ENCODE peak calls at places on chromosome 12, in seven cellular contexts. One of them, this sample, is unnamed.

GRCh38 chr12:130281157-130281799 is 56.4 kb upstream of the PIWIL1 start:
- DNase-seq in H9: peak
- DNase-seq in IMR-90: no peak
- DNase-seq in trophoblast cell: no peak
- DNase-seq in mesenchymal stem cell: no peak
- DNase-seq in H1: peak
- DNase-seq in neuronal stem cell: peak
- DNase-seq in this sample: peak

GRCh38 chr12:69999561-69999960 is 174.5 kb downstream of the MYRFL start:
- DNase-seq in H1: no peak
- DNase-seq in trophoblast cell: no peak
- DNase-seq in mesenchymal stem cell: no peak
- DNase-seq in IMR-90: no peak
- DNase-seq in neuronal stem cell: no peak
- DNase-seq in H9: no peak
- DNase-seq in this sample: no peak

GRCh38 chr12:52316701-52317100 is 4.5 kb downstream of the KRT83 start:
- DNase-seq in H9: no peak
- DNase-seq in trophoblast cell: no peak
- DNase-seq in IMR-90: no peak
- DNase-seq in neuronal stem cell: no peak
- DNase-seq in H1: no peak
- DNase-seq in mesenchymal stem cell: no peak
- DNase-seq in this sample: no peak

GRCh38 chr12:7376196-7376595 is 67.8 kb downstream of the CD163L1 start:
- DNase-seq in H1: no peak
- DNase-seq in IMR-90: peak
- DNase-seq in H9: no peak
- DNase-seq in neuronal stem cell: no peak
- DNase-seq in trophoblast cell: no peak
- DNase-seq in mesenchymal stem cell: peak
- DNase-seq in this sample: no peak

GRCh38 chr12:57521475-57522018 is 1.1 kb upstream of the MBD6 start:
- DNase-seq in H1: peak
- DNase-seq in trophoblast cell: no peak
- DNase-seq in H9: peak
- DNase-seq in neuronal stem cell: peak
- DNase-seq in IMR-90: peak
- DNase-seq in mesenchymal stem cell: peak
- DNase-seq in this sample: peak

GRCh38 chr12:288687-289086 is 26.1 kb upstream of the SLC6A13 start:
- DNase-seq in IMR-90: peak
- DNase-seq in neuronal stem cell: no peak
- DNase-seq in H9: no peak
- DNase-seq in mesenchymal stem cell: peak
- DNase-seq in trophoblast cell: no peak
- DNase-seq in H1: no peak
- DNase-seq in this sample: no peak

GRCh38 chr12:26614217-26614616 is 218.8 kb downstream of the ITPR2 start:
- DNase-seq in H1: peak
- DNase-seq in H9: peak
- DNase-seq in mesenchymal stem cell: peak
- DNase-seq in trophoblast cell: no peak
- DNase-seq in IMR-90: peak
- DNase-seq in neuronal stem cell: peak
- DNase-seq in this sample: peak

GRCh38 chr12:32997471-32997870 is 100.9 kb upstream of the PKP2 start:
- DNase-seq in H1: no peak
- DNase-seq in mesenchymal stem cell: no peak
- DNase-seq in neuronal stem cell: no peak
- DNase-seq in IMR-90: no peak
- DNase-seq in H9: peak
- DNase-seq in trophoblast cell: peak
- DNase-seq in this sample: peak

GRCh38 chr12:121568503-121568902 is 12.3 kb downstream of the KDM2B start:
- DNase-seq in H1: no peak
- DNase-seq in mesenchymal stem cell: no peak
- DNase-seq in neuronal stem cell: no peak
- DNase-seq in trophoblast cell: no peak
- DNase-seq in H9: no peak
- DNase-seq in IMR-90: no peak
- DNase-seq in this sample: no peak

GRCh38 chr12:114555451-114555850 is 128.5 kb downstream of the TBX3 start:
- DNase-seq in mesenchymal stem cell: no peak
- DNase-seq in trophoblast cell: peak
- DNase-seq in neuronal stem cell: no peak
- DNase-seq in IMR-90: no peak
- DNase-seq in H9: no peak
- DNase-seq in H1: no peak
- DNase-seq in this sample: no peak

GRCh38 chr12:95204141-95204866 is 13.0 kb downstream of the FGD6 start:
- DNase-seq in neuronal stem cell: no peak
- DNase-seq in IMR-90: peak
- DNase-seq in H1: peak
- DNase-seq in mesenchymal stem cell: peak
- DNase-seq in trophoblast cell: peak
- DNase-seq in H9: peak
- DNase-seq in this sample: peak

GRCh38 chr12:83823386-83824045 is 1089.1 kb downstream of the SLC6A15 start:
- DNase-seq in H1: peak
- DNase-seq in mesenchymal stem cell: peak
- DNase-seq in IMR-90: no peak
- DNase-seq in trophoblast cell: peak
- DNase-seq in H9: peak
- DNase-seq in neuronal stem cell: peak
- DNase-seq in this sample: peak

GRCh38 chr12:127381681-127382080 is 885.3 kb upstream of the TMEM132C start:
- DNase-seq in neuronal stem cell: no peak
- DNase-seq in H1: no peak
- DNase-seq in IMR-90: no peak
- DNase-seq in H9: no peak
- DNase-seq in trophoblast cell: no peak
- DNase-seq in mesenchymal stem cell: peak
- DNase-seq in this sample: no peak
- H3K23ac ChIP-seq in neuronal stem cell: no peak
- H3K23ac ChIP-seq in H1: no peak
- H3K23ac ChIP-seq in IMR-90: no peak
- H3K23ac ChIP-seq in H9: no peak
- H3K23ac ChIP-seq in trophoblast cell: no peak
- H3K23ac ChIP-seq in mesenchymal stem cell: no peak
- H3K23ac ChIP-seq in this sample: no peak

GRCh38 chr12:115730975-115731541 is 546.4 kb downstream of the MED13L start:
- DNase-seq in H1: no peak
- DNase-seq in neuronal stem cell: no peak
- DNase-seq in H9: no peak
- DNase-seq in IMR-90: no peak
- DNase-seq in trophoblast cell: no peak
- DNase-seq in mesenchymal stem cell: no peak
- DNase-seq in this sample: no peak
- H2BK120ac ChIP-seq in H1: no peak
- H2BK120ac ChIP-seq in neuronal stem cell: no peak
- H2BK120ac ChIP-seq in H9: no peak
- H2BK120ac ChIP-seq in IMR-90: no peak
- H2BK120ac ChIP-seq in trophoblast cell: no peak
- H2BK120ac ChIP-seq in mesenchymal stem cell: no peak
- H2BK120ac ChIP-seq in this sample: no peak

GRCh38 chr12:129028824-129029223 is 175.5 kb downstream of the GLT1D1 start:
- DNase-seq in H9: no peak
- DNase-seq in trophoblast cell: no peak
- DNase-seq in H1: no peak
- DNase-seq in IMR-90: no peak
- DNase-seq in neuronal stem cell: no peak
- DNase-seq in mesenchymal stem cell: no peak
- DNase-seq in this sample: no peak
- H3K23ac ChIP-seq in H9: no peak
- H3K23ac ChIP-seq in trophoblast cell: no peak
- H3K23ac ChIP-seq in H1: no peak
- H3K23ac ChIP-seq in IMR-90: no peak
- H3K23ac ChIP-seq in neuronal stem cell: no peak
- H3K23ac ChIP-seq in mesenchymal stem cell: no peak
- H3K23ac ChIP-seq in this sample: no peak

GRCh38 chr12:98645572-98646067 is 530 bp downstream of the APAF1 start:
- DNase-seq in mesenchymal stem cell: peak
- DNase-seq in IMR-90: no peak
- DNase-seq in trophoblast cell: peak
- DNase-seq in H1: no peak
- DNase-seq in neuronal stem cell: peak
- DNase-seq in H9: no peak
- DNase-seq in this sample: peak

GRCh38 chr12:98644712-98645571 is at the start of the genes APAF1 and IKBIP:
- DNase-seq in H9: peak
- DNase-seq in IMR-90: peak
- DNase-seq in H1: peak
- DNase-seq in trophoblast cell: peak
- DNase-seq in neuronal stem cell: peak
- DNase-seq in mesenchymal stem cell: peak
- DNase-seq in this sample: peak

GRCh38 chr12:98644433-98644711 is 216 bp downstream of the IKBIP start:
- DNase-seq in neuronal stem cell: no peak
- DNase-seq in H9: peak
- DNase-seq in H1: no peak
- DNase-seq in trophoblast cell: no peak
- DNase-seq in mesenchymal stem cell: no peak
- DNase-seq in IMR-90: no peak
- DNase-seq in this sample: no peak

GRCh38 chr12:98646165-98646764 is 1.2 kb downstream of the APAF1 start:
- DNase-seq in H1: no peak
- DNase-seq in IMR-90: peak
- DNase-seq in mesenchymal stem cell: peak
- DNase-seq in trophoblast cell: no peak
- DNase-seq in neuronal stem cell: no peak
- DNase-seq in H9: no peak
- DNase-seq in this sample: peak
- H2BK120ac ChIP-seq in H1: no peak
- H2BK120ac ChIP-seq in IMR-90: no peak
- H2BK120ac ChIP-seq in mesenchymal stem cell: no peak
- H2BK120ac ChIP-seq in trophoblast cell: no peak
- H2BK120ac ChIP-seq in neuronal stem cell: no peak
- H2BK120ac ChIP-seq in H9: no peak
- H2BK120ac ChIP-seq in this sample: no peak

GRCh38 chr12:122873540-122873939 is 22.4 kb downstream of the VPS37B start:
- DNase-seq in mesenchymal stem cell: no peak
- DNase-seq in trophoblast cell: no peak
- DNase-seq in H1: no peak
- DNase-seq in H9: no peak
- DNase-seq in neuronal stem cell: no peak
- DNase-seq in IMR-90: no peak
- DNase-seq in this sample: no peak
- H3K23ac ChIP-seq in mesenchymal stem cell: no peak
- H3K23ac ChIP-seq in trophoblast cell: no peak
- H3K23ac ChIP-seq in H1: no peak
- H3K23ac ChIP-seq in H9: no peak
- H3K23ac ChIP-seq in neuronal stem cell: no peak
- H3K23ac ChIP-seq in IMR-90: peak
- H3K23ac ChIP-seq in this sample: no peak

GRCh38 chr12:132257206-132257954 is 72.0 kb downstream of the GALNT9 start:
- DNase-seq in neuronal stem cell: no peak
- DNase-seq in H9: no peak
- DNase-seq in IMR-90: no peak
- DNase-seq in trophoblast cell: no peak
- DNase-seq in H1: no peak
- DNase-seq in mesenchymal stem cell: no peak
- DNase-seq in this sample: no peak

GRCh38 chr12:132255642-132256041 is 73.7 kb downstream of the GALNT9 start:
- DNase-seq in IMR-90: no peak
- DNase-seq in H9: no peak
- DNase-seq in H1: no peak
- DNase-seq in neuronal stem cell: no peak
- DNase-seq in trophoblast cell: no peak
- DNase-seq in mesenchymal stem cell: no peak
- DNase-seq in this sample: no peak

GRCh38 chr12:132257955-132258490 is 71.4 kb downstream of the GALNT9 start:
- DNase-seq in IMR-90: no peak
- DNase-seq in mesenchymal stem cell: no peak
- DNase-seq in trophoblast cell: no peak
- DNase-seq in neuronal stem cell: no peak
- DNase-seq in H1: no peak
- DNase-seq in H9: no peak
- DNase-seq in this sample: no peak

GRCh38 chr12:132258543-132258942 is 70.8 kb downstream of the GALNT9 start:
- DNase-seq in H9: no peak
- DNase-seq in neuronal stem cell: no peak
- DNase-seq in H1: no peak
- DNase-seq in trophoblast cell: no peak
- DNase-seq in mesenchymal stem cell: no peak
- DNase-seq in IMR-90: no peak
- DNase-seq in this sample: no peak

GRCh38 chr12:132256646-132257045 is 72.7 kb downstream of the GALNT9 start:
- DNase-seq in trophoblast cell: no peak
- DNase-seq in IMR-90: no peak
- DNase-seq in H9: no peak
- DNase-seq in mesenchymal stem cell: no peak
- DNase-seq in H1: no peak
- DNase-seq in neuronal stem cell: no peak
- DNase-seq in this sample: no peak
- H2BK120ac ChIP-seq in trophoblast cell: no peak
- H2BK120ac ChIP-seq in IMR-90: no peak
- H2BK120ac ChIP-seq in H9: no peak
- H2BK120ac ChIP-seq in mesenchymal stem cell: no peak
- H2BK120ac ChIP-seq in H1: no peak
- H2BK120ac ChIP-seq in neuronal stem cell: no peak
- H2BK120ac ChIP-seq in this sample: no peak

GRCh38 chr12:103887738-103888137 is 42.5 kb upstream of the HSP90B1 start:
- DNase-seq in IMR-90: peak
- DNase-seq in mesenchymal stem cell: no peak
- DNase-seq in H9: no peak
- DNase-seq in trophoblast cell: no peak
- DNase-seq in neuronal stem cell: no peak
- DNase-seq in H1: no peak
- DNase-seq in this sample: no peak
- H3K23ac ChIP-seq in IMR-90: no peak
- H3K23ac ChIP-seq in mesenchymal stem cell: no peak
- H3K23ac ChIP-seq in H9: no peak
- H3K23ac ChIP-seq in trophoblast cell: no peak
- H3K23ac ChIP-seq in neuronal stem cell: no peak
- H3K23ac ChIP-seq in H1: no peak
- H3K23ac ChIP-seq in this sample: no peak

DNA sequence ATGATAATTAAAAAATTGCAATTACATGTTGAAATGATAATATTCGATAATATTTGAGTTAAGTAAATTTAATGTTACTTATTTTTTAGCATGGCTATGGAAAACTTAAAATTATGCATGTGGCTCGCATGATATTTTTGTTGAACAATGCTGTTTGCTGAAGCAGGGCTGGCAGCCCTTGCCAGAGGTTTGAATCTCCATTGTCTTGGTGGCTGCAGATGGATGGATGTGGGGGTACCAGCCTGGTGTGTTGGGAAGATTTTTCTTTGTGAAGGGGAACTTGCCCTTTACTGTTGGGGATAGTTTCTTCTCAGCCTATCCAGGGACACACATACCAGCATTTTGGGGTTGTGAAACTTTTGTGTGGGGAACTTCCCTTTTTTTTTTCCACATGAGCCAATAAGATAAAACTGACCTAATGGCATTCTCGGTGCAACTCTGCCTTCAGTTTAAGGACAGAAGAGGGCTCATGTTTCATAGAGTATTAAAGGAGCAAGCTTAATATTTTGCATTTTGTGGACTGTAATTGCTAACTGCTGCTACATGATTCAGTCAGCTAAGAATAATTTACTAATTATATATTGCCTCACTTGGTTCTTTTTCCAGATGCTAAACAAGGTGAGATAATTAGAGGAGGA is 8.8 kb downstream of the RASSF3 start:
- DNase-seq in mesenchymal stem cell: peak
- DNase-seq in IMR-90: peak
- DNase-seq in neuronal stem cell: no peak
- DNase-seq in H1: no peak
- DNase-seq in trophoblast cell: peak
- DNase-seq in H9: no peak
- DNase-seq in this sample: no peak
- H2BK120ac ChIP-seq in mesenchymal stem cell: no peak
- H2BK120ac ChIP-seq in IMR-90: peak
- H2BK120ac ChIP-seq in neuronal stem cell: no peak
- H2BK120ac ChIP-seq in H1: no peak
- H2BK120ac ChIP-seq in trophoblast cell: no peak
- H2BK120ac ChIP-seq in H9: no peak
- H2BK120ac ChIP-seq in this sample: no peak

This sample was measured in mesendoderm.